ENCODE peak calls at places on chromosome 2, in seven cellular contexts. One of them, this sample, is unnamed.

GRCh38 chr2:138780908-138781307 is 718 bp upstream of the NXPH2 start:
- DNase-seq in CD4-positive, alpha-beta memory T cell: no peak
- DNase-seq in fibroblast of lung: no peak
- DNase-seq in AG10803: no peak
- DNase-seq in IMR-90: no peak
- DNase-seq in GM06990: no peak
- DNase-seq in bronchial epithelial cell: no peak
- DNase-seq in this sample: no peak

GRCh38 chr2:209459359-209459758 is 35.5 kb downstream of the MAP2 start:
- DNase-seq in CD4-positive, alpha-beta memory T cell: no peak
- DNase-seq in IMR-90: no peak
- DNase-seq in GM06990: no peak
- DNase-seq in fibroblast of lung: no peak
- DNase-seq in bronchial epithelial cell: no peak
- DNase-seq in AG10803: no peak
- DNase-seq in this sample: no peak

GRCh38 chr2:62292190-62292589 is 96.3 kb downstream of the B3GNT2 start:
- DNase-seq in IMR-90: peak
- DNase-seq in bronchial epithelial cell: peak
- DNase-seq in GM06990: no peak
- DNase-seq in CD4-positive, alpha-beta memory T cell: no peak
- DNase-seq in fibroblast of lung: no peak
- DNase-seq in AG10803: peak
- DNase-seq in this sample: no peak

GRCh38 chr2:157194097-157194688 is 63.3 kb upstream of the GALNT5 start:
- DNase-seq in bronchial epithelial cell: peak
- DNase-seq in CD4-positive, alpha-beta memory T cell: peak
- DNase-seq in fibroblast of lung: peak
- DNase-seq in IMR-90: peak
- DNase-seq in GM06990: peak
- DNase-seq in AG10803: peak
- DNase-seq in this sample: peak

GRCh38 chr2:227238242-227239237 is 74.1 kb downstream of the COL4A3 start:
- DNase-seq in bronchial epithelial cell: peak
- DNase-seq in IMR-90: peak
- DNase-seq in fibroblast of lung: peak
- DNase-seq in AG10803: peak
- DNase-seq in GM06990: peak
- DNase-seq in CD4-positive, alpha-beta memory T cell: peak
- DNase-seq in this sample: peak

GRCh38 chr2:231615058-231615671 is 22.5 kb downstream of the TEX44 start:
- DNase-seq in AG10803: no peak
- DNase-seq in CD4-positive, alpha-beta memory T cell: peak
- DNase-seq in bronchial epithelial cell: no peak
- DNase-seq in IMR-90: no peak
- DNase-seq in GM06990: no peak
- DNase-seq in fibroblast of lung: no peak
- DNase-seq in this sample: no peak

GRCh38 chr2:61179701-61180639 is 18.0 kb downstream of the C2orf74 start:
- DNase-seq in bronchial epithelial cell: peak
- DNase-seq in fibroblast of lung: peak
- DNase-seq in AG10803: peak
- DNase-seq in CD4-positive, alpha-beta memory T cell: no peak
- DNase-seq in GM06990: no peak
- DNase-seq in IMR-90: peak
- DNase-seq in this sample: no peak

GRCh38 chr2:120830096-120830830 is 94.6 kb downstream of the GLI2 start:
- DNase-seq in GM06990: no peak
- DNase-seq in fibroblast of lung: no peak
- DNase-seq in bronchial epithelial cell: no peak
- DNase-seq in IMR-90: no peak
- DNase-seq in CD4-positive, alpha-beta memory T cell: no peak
- DNase-seq in AG10803: no peak
- DNase-seq in this sample: no peak

GRCh38 chr2:10568721-10569432 is 120.8 kb upstream of the ODC1 start:
- DNase-seq in fibroblast of lung: no peak
- DNase-seq in AG10803: no peak
- DNase-seq in CD4-positive, alpha-beta memory T cell: no peak
- DNase-seq in bronchial epithelial cell: no peak
- DNase-seq in IMR-90: no peak
- DNase-seq in GM06990: no peak
- DNase-seq in this sample: no peak

GRCh38 chr2:237118025-237118424 is 32.3 kb downstream of the COPS8 start:
- DNase-seq in fibroblast of lung: peak
- DNase-seq in AG10803: peak
- DNase-seq in IMR-90: peak
- DNase-seq in GM06990: no peak
- DNase-seq in bronchial epithelial cell: peak
- DNase-seq in CD4-positive, alpha-beta memory T cell: no peak
- DNase-seq in this sample: no peak

GRCh38 chr2:136386046-136386445 is 268.1 kb upstream of the CXCR4 start:
- DNase-seq in GM06990: no peak
- DNase-seq in bronchial epithelial cell: no peak
- DNase-seq in IMR-90: no peak
- DNase-seq in CD4-positive, alpha-beta memory T cell: no peak
- DNase-seq in AG10803: peak
- DNase-seq in fibroblast of lung: no peak
- DNase-seq in this sample: no peak

GRCh38 chr2:232876071-232876977 is 6.3 kb downstream of the SNORC start:
- DNase-seq in CD4-positive, alpha-beta memory T cell: peak
- DNase-seq in bronchial epithelial cell: no peak
- DNase-seq in fibroblast of lung: no peak
- DNase-seq in IMR-90: no peak
- DNase-seq in GM06990: peak
- DNase-seq in AG10803: no peak
- DNase-seq in this sample: no peak

GRCh38 chr2:108571262-108571661 is 37.0 kb downstream of the LIMS1 start:
- DNase-seq in AG10803: no peak
- DNase-seq in CD4-positive, alpha-beta memory T cell: no peak
- DNase-seq in fibroblast of lung: no peak
- DNase-seq in bronchial epithelial cell: peak
- DNase-seq in GM06990: no peak
- DNase-seq in IMR-90: peak
- DNase-seq in this sample: no peak

GRCh38 chr2:36700311-36700710 is 3.8 kb downstream of the VIT start:
- DNase-seq in fibroblast of lung: no peak
- DNase-seq in IMR-90: no peak
- DNase-seq in GM06990: no peak
- DNase-seq in AG10803: no peak
- DNase-seq in bronchial epithelial cell: no peak
- DNase-seq in CD4-positive, alpha-beta memory T cell: no peak
- DNase-seq in this sample: no peak

GRCh38 chr2:188629890-188630483 is 338.3 kb downstream of the GULP1 start:
- DNase-seq in fibroblast of lung: peak
- DNase-seq in IMR-90: peak
- DNase-seq in AG10803: peak
- DNase-seq in bronchial epithelial cell: no peak
- DNase-seq in GM06990: no peak
- DNase-seq in CD4-positive, alpha-beta memory T cell: no peak
- DNase-seq in this sample: no peak

GRCh38 chr2:27715318-27716165 is 51.9 kb downstream of the SLC4A1AP start:
- DNase-seq in IMR-90: peak
- DNase-seq in CD4-positive, alpha-beta memory T cell: peak
- DNase-seq in AG10803: peak
- DNase-seq in fibroblast of lung: peak
- DNase-seq in GM06990: peak
- DNase-seq in bronchial epithelial cell: peak
- DNase-seq in this sample: peak

GRCh38 chr2:64727013-64727767 is 73.5 kb upstream of the SERTAD2 start:
- DNase-seq in GM06990: peak
- DNase-seq in CD4-positive, alpha-beta memory T cell: peak
- DNase-seq in bronchial epithelial cell: no peak
- DNase-seq in IMR-90: no peak
- DNase-seq in fibroblast of lung: no peak
- DNase-seq in AG10803: no peak
- DNase-seq in this sample: no peak
- H3K4me3 ChIP-seq in GM06990: peak
- H3K4me3 ChIP-seq in CD4-positive, alpha-beta memory T cell: peak
- H3K4me3 ChIP-seq in bronchial epithelial cell: no peak
- H3K4me3 ChIP-seq in IMR-90: no peak
- H3K4me3 ChIP-seq in fibroblast of lung: no peak
- H3K4me3 ChIP-seq in AG10803: no peak
- H3K4me3 ChIP-seq in this sample: no peak

GRCh38 chr2:141994066-141994465 is 136.8 kb downstream of the LRP1B start:
- DNase-seq in fibroblast of lung: no peak
- DNase-seq in GM06990: no peak
- DNase-seq in CD4-positive, alpha-beta memory T cell: no peak
- DNase-seq in AG10803: no peak
- DNase-seq in bronchial epithelial cell: no peak
- DNase-seq in IMR-90: no peak
- DNase-seq in this sample: no peak

GRCh38 chr2:141992695-141993094 is 138.1 kb downstream of the LRP1B start:
- DNase-seq in fibroblast of lung: no peak
- DNase-seq in AG10803: no peak
- DNase-seq in bronchial epithelial cell: no peak
- DNase-seq in CD4-positive, alpha-beta memory T cell: no peak
- DNase-seq in GM06990: no peak
- DNase-seq in IMR-90: no peak
- DNase-seq in this sample: no peak
- H3K4me3 ChIP-seq in fibroblast of lung: no peak
- H3K4me3 ChIP-seq in AG10803: no peak
- H3K4me3 ChIP-seq in bronchial epithelial cell: no peak
- H3K4me3 ChIP-seq in CD4-positive, alpha-beta memory T cell: no peak
- H3K4me3 ChIP-seq in GM06990: no peak
- H3K4me3 ChIP-seq in IMR-90: no peak
- H3K4me3 ChIP-seq in this sample: no peak

DNA sequence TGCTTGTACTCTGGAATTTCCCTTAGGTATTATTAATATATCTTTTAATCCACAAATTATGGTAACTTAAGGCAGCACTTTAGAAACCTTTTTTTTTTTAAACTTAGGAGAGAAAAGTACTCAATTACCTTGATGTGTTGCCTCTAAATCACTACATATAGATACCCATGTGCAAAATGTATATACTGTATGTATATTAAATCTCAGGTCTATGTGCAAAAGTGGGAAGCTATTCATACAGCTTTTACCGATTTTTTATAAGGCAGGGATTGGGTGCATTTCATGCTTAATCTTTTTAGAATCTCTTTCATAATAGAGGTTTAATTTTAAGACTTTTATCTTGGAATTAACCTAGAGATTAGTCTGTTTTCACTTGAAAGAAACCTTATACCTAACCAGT is 3.4 kb downstream of the EML4 start:
- DNase-seq in IMR-90: no peak
- DNase-seq in fibroblast of lung: no peak
- DNase-seq in bronchial epithelial cell: no peak
- DNase-seq in GM06990: no peak
- DNase-seq in AG10803: no peak
- DNase-seq in CD4-positive, alpha-beta memory T cell: no peak
- DNase-seq in this sample: no peak
- H3K4me3 ChIP-seq in IMR-90: no peak
- H3K4me3 ChIP-seq in fibroblast of lung: no peak
- H3K4me3 ChIP-seq in bronchial epithelial cell: no peak
- H3K4me3 ChIP-seq in GM06990: peak
- H3K4me3 ChIP-seq in AG10803: no peak
- H3K4me3 ChIP-seq in CD4-positive, alpha-beta memory T cell: peak
- H3K4me3 ChIP-seq in this sample: no peak

GRCh38 chr2:66303471-66303870 is 131.5 kb upstream of the MEIS1 start:
- DNase-seq in GM06990: no peak
- DNase-seq in fibroblast of lung: no peak
- DNase-seq in bronchial epithelial cell: no peak
- DNase-seq in AG10803: no peak
- DNase-seq in IMR-90: no peak
- DNase-seq in CD4-positive, alpha-beta memory T cell: no peak
- DNase-seq in this sample: no peak

GRCh38 chr2:66301073-66301766 is 133.7 kb upstream of the MEIS1 start:
- DNase-seq in fibroblast of lung: peak
- DNase-seq in IMR-90: peak
- DNase-seq in CD4-positive, alpha-beta memory T cell: no peak
- DNase-seq in GM06990: no peak
- DNase-seq in bronchial epithelial cell: peak
- DNase-seq in AG10803: peak
- DNase-seq in this sample: no peak

GRCh38 chr2:66305714-66306113 is 129.2 kb upstream of the MEIS1 start:
- DNase-seq in GM06990: no peak
- DNase-seq in AG10803: peak
- DNase-seq in CD4-positive, alpha-beta memory T cell: no peak
- DNase-seq in fibroblast of lung: peak
- DNase-seq in IMR-90: peak
- DNase-seq in bronchial epithelial cell: no peak
- DNase-seq in this sample: no peak

GRCh38 chr2:66306488-66306887 is 128.4 kb upstream of the MEIS1 start:
- DNase-seq in GM06990: no peak
- DNase-seq in IMR-90: no peak
- DNase-seq in AG10803: no peak
- DNase-seq in CD4-positive, alpha-beta memory T cell: no peak
- DNase-seq in bronchial epithelial cell: no peak
- DNase-seq in fibroblast of lung: no peak
- DNase-seq in this sample: no peak

DNA sequence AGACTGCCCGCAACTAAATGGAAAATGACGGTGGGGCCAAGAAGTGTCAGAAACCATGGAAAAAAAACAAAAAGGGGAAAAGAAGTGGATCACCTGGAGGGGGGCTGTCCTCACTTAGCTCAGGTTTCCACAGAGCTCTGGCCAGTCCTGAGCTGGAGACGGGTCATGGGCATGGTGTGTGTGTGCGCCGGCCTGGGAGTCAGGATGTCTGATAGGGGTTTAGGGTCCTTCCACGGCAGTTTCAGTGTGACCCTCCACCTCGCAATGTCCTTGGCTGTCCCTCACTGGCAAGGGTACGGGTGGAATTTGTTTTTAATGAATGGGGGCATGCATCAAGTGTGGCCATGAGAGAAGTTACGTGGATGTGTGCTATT is 133.2 kb upstream of the MEIS1 start:
- DNase-seq in AG10803: no peak
- DNase-seq in IMR-90: no peak
- DNase-seq in CD4-positive, alpha-beta memory T cell: no peak
- DNase-seq in bronchial epithelial cell: no peak
- DNase-seq in fibroblast of lung: no peak
- DNase-seq in GM06990: no peak
- DNase-seq in this sample: no peak
- H3K4me3 ChIP-seq in AG10803: no peak
- H3K4me3 ChIP-seq in IMR-90: no peak
- H3K4me3 ChIP-seq in CD4-positive, alpha-beta memory T cell: no peak
- H3K4me3 ChIP-seq in bronchial epithelial cell: no peak
- H3K4me3 ChIP-seq in fibroblast of lung: no peak
- H3K4me3 ChIP-seq in GM06990: no peak
- H3K4me3 ChIP-seq in this sample: no peak

GRCh38 chr2:149904816-149905215 is 317.2 kb upstream of the MMADHC start:
- DNase-seq in CD4-positive, alpha-beta memory T cell: no peak
- DNase-seq in fibroblast of lung: no peak
- DNase-seq in bronchial epithelial cell: no peak
- DNase-seq in IMR-90: no peak
- DNase-seq in AG10803: peak
- DNase-seq in GM06990: no peak
- DNase-seq in this sample: no peak

GRCh38 chr2:149904352-149904751 is 316.8 kb upstream of the MMADHC start:
- DNase-seq in bronchial epithelial cell: no peak
- DNase-seq in AG10803: no peak
- DNase-seq in IMR-90: no peak
- DNase-seq in GM06990: no peak
- DNase-seq in fibroblast of lung: no peak
- DNase-seq in CD4-positive, alpha-beta memory T cell: no peak
- DNase-seq in this sample: no peak

GRCh38 chr2:149908731-149909690 is 321.4 kb upstream of the MMADHC start:
- DNase-seq in IMR-90: peak
- DNase-seq in CD4-positive, alpha-beta memory T cell: no peak
- DNase-seq in fibroblast of lung: peak
- DNase-seq in bronchial epithelial cell: peak
- DNase-seq in GM06990: no peak
- DNase-seq in AG10803: no peak
- DNase-seq in this sample: no peak

GRCh38 chr2:149903626-149904025 is 316.1 kb upstream of the MMADHC start:
- DNase-seq in CD4-positive, alpha-beta memory T cell: no peak
- DNase-seq in IMR-90: peak
- DNase-seq in fibroblast of lung: no peak
- DNase-seq in GM06990: no peak
- DNase-seq in AG10803: peak
- DNase-seq in bronchial epithelial cell: no peak
- DNase-seq in this sample: no peak

GRCh38 chr2:149906871-149907270 is 319.3 kb upstream of the MMADHC start:
- DNase-seq in CD4-positive, alpha-beta memory T cell: no peak
- DNase-seq in IMR-90: no peak
- DNase-seq in GM06990: no peak
- DNase-seq in AG10803: no peak
- DNase-seq in fibroblast of lung: no peak
- DNase-seq in bronchial epithelial cell: no peak
- DNase-seq in this sample: no peak
- H3K4me3 ChIP-seq in CD4-positive, alpha-beta memory T cell: no peak
- H3K4me3 ChIP-seq in IMR-90: no peak
- H3K4me3 ChIP-seq in GM06990: no peak
- H3K4me3 ChIP-seq in AG10803: no peak
- H3K4me3 ChIP-seq in fibroblast of lung: no peak
- H3K4me3 ChIP-seq in bronchial epithelial cell: no peak
- H3K4me3 ChIP-seq in this sample: no peak

This sample was measured in Jurkat, Clone E6-1.